ENCODE peak calls at places on chromosomes 2 and 18, in seven cellular contexts. L, Z, D, T, Q, P and I are unnamed samples.
A peak's percentile ranks its signal among the peaks of the same experiment; 100 is the strongest.

GRCh38 chr2:95334916-95335641 is 37.9 kb downstream of the KCNIP3 start:
- DNase-seq in L (no peak), Z (no peak), D (no peak), T (no peak), Q (peak; percentile 40), P (no peak), I (no peak)

GRCh38 chr18:3458952-3459853 is 9.2 kb downstream of the TGIF1 start:
- DNase-seq in L (no peak), Z (no peak), D (no peak), T (peak; percentile 73), Q (peak; percentile 77), P (no peak), I (no peak)

GRCh38 chr2:164260506-164260905 is 360.8 kb downstream of the GRB14 start:
- DNase-seq in L (no peak), Z (no peak), D (no peak), T (no peak), Q (peak; percentile 59), P (no peak), I (no peak)

GRCh38 chr18:74182335-74182734 is 34.0 kb downstream of the TIMM21 start:
- DNase-seq in L (no peak), Z (no peak), D (no peak), T (no peak), Q (no peak), P (no peak), I (no peak)

GRCh38 chr2:27721335-27721734 is 50.2 kb upstream of the MRPL33 start:
- DNase-seq in L (no peak), Z (no peak), D (peak; percentile 78), T (no peak), Q (peak; percentile 51), P (no peak), I (no peak)

GRCh38 chr18:70243131-70243530 is 37.6 kb upstream of the RTTN start:
- DNase-seq in L (no peak), Z (peak; percentile 8), D (no peak), T (no peak), Q (peak; percentile 6), P (no peak), I (no peak)

GRCh38 chr2:47288864-47289263 is 114.1 kb upstream of the MSH2 start:
- DNase-seq in L (no peak), Z (no peak), D (no peak), T (no peak), Q (peak; percentile 85), P (no peak), I (no peak)

GRCh38 chr2:61536086-61536722 is 2.0 kb downstream of the XPO1 start:
- DNase-seq in L (no peak), Z (peak; percentile 19), D (no peak), T (peak; percentile 26), Q (peak; percentile 96), P (no peak), I (peak; percentile 89)

GRCh38 chr18:13917401-13917800 is 2.1 kb upstream of the MC2R start:
- DNase-seq in L (no peak), Z (no peak), D (no peak), T (no peak), Q (no peak), P (no peak), I (no peak)

GRCh38 chr2:3585239-3586109 is 9.4 kb upstream of the COLEC11 start:
- DNase-seq in L (no peak), Z (peak; percentile 30), D (peak; percentile 48), T (peak; percentile 80), Q (no peak), P (peak; percentile 89), I (peak; percentile 80)

GRCh38 chr18:21262244-21262643 is 20.2 kb downstream of the GREB1L start:
- DNase-seq in L (no peak), Z (no peak), D (no peak), T (no peak), Q (no peak), P (no peak), I (no peak)

GRCh38 chr2:169462896-169463695 is 16.2 kb upstream of the BBS5 start:
- DNase-seq in L (no peak), Z (no peak), D (no peak), T (peak; percentile 63), Q (peak; percentile 63), P (no peak), I (no peak)

GRCh38 chr18:72160504-72161445 is 383.4 kb downstream of the CBLN2 start:
- DNase-seq in L (no peak), Z (no peak), D (no peak), T (no peak), Q (peak; percentile 17), P (no peak), I (no peak)

GRCh38 chr18:3340015-3340681 is 78.2 kb downstream of the MYL12B start:
- DNase-seq in L (no peak), Z (no peak), D (no peak), T (peak; percentile 59), Q (no peak), P (no peak), I (no peak)

GRCh38 chr2:174522553-174522952 is 35.7 kb upstream of the GPR155 start:
- DNase-seq in L (no peak), Z (no peak), D (no peak), T (peak; percentile 23), Q (no peak), P (no peak), I (no peak)